ENCODE peak calls at places on chromosomes 7 and 10, in five cellular contexts. V, J, K, C and P are unnamed samples.
A peak's percentile ranks its signal among the peaks of the same experiment; 100 is the strongest.

GRCh38 chr7:114047889-114048288 is 129.1 kb upstream of the PPP1R3A start:
- DNase-seq in K (no peak), V (no peak), J (no peak), C (no peak), P (peak; percentile 87)

GRCh38 chr10:91758303-91759146 is 39.7 kb upstream of the TNKS2 start:
- DNase-seq in V (peak; percentile 76), J (peak; percentile 54), K (peak; percentile 75), C (peak; percentile 73), P (peak; percentile 72)

GRCh38 chr7:74479961-74480829 is 26.5 kb downstream of the GTF2IRD1 start:
- DNase-seq in C (no peak), V (peak; percentile 89), J (peak; percentile 95), K (no peak), P (peak; percentile 98)

GRCh38 chr10:2529945-2530344 is 537.4 kb upstream of the PFKP start:
- DNase-seq in J (no peak), K (no peak), C (no peak), V (no peak), P (no peak)

GRCh38 chr7:135665072-135665471 is 2.8 kb downstream of the STMP1 start:
- DNase-seq in J (no peak), K (no peak), C (no peak), V (no peak), P (no peak)

GRCh38 chr7:34198089-34198686 is 292.8 kb downstream of the BMPER start:
- DNase-seq in K (no peak), V (no peak), J (no peak), C (no peak), P (peak; percentile 5)

GRCh38 chr7:30974605-30975256 is 11.0 kb downstream of the GHRHR start:
- DNase-seq in K (peak; percentile 69), V (peak; percentile 83), J (peak; percentile 82), C (peak; percentile 92), P (peak; percentile 56)

GRCh38 chr7:30605832-30606231 is 11.2 kb downstream of the GARS1 start:
- DNase-seq in K (no peak), C (no peak), J (no peak), V (no peak), P (peak; percentile 38)

GRCh38 chr10:80468806-80469421 is 14.8 kb downstream of the TSPAN14 start:
- DNase-seq in K (no peak), J (no peak), V (no peak), C (no peak), P (no peak)

GRCh38 chr7:30887464-30887872 is 24.2 kb upstream of the AQP1 start:
- DNase-seq in K (no peak), C (no peak), V (peak; percentile 57), J (peak; percentile 29), P (no peak)

GRCh38 chr10:3469639-3470020 is 297.0 kb upstream of the PITRM1 start:
- DNase-seq in K (peak; percentile 45), C (no peak), J (no peak), V (no peak), P (peak; percentile 71)

GRCh38 chr10:113470372-113471240 is 82.2 kb upstream of the HABP2 start:
- DNase-seq in J (no peak), K (no peak), C (no peak), V (no peak), P (no peak)

GRCh38 chr10:122294006-122294405 is 22.9 kb downstream of the BTBD16 start:
- DNase-seq in K (peak; percentile 63), J (no peak), C (no peak), V (peak; percentile 23), P (no peak)

GRCh38 chr10:22230331-22230833 is 12.6 kb upstream of the EBLN1 start:
- DNase-seq in J (peak; percentile 63), V (peak; percentile 55), C (peak; percentile 58), K (peak; percentile 73), P (peak; percentile 51)

GRCh38 chr7:105741993-105742392 is 134.4 kb downstream of the ATXN7L1 start:
- DNase-seq in C (no peak), K (no peak), J (no peak), V (no peak), P (no peak)

GRCh38 chr10:113021268-113022028 is 71.4 kb downstream of the TCF7L2 start:
- DNase-seq in C (no peak), J (no peak), V (no peak), K (no peak), P (no peak)

GRCh38 chr7:144792050-144792449 is 43.8 kb downstream of the TPK1 start:
- DNase-seq in J (no peak), V (no peak), K (no peak), C (no peak), P (no peak)

GRCh38 chr7:155893664-155894063 is 81.4 kb upstream of the SHH start:
- DNase-seq in K (no peak), V (no peak), J (no peak), C (no peak), P (no peak)

DNA sequence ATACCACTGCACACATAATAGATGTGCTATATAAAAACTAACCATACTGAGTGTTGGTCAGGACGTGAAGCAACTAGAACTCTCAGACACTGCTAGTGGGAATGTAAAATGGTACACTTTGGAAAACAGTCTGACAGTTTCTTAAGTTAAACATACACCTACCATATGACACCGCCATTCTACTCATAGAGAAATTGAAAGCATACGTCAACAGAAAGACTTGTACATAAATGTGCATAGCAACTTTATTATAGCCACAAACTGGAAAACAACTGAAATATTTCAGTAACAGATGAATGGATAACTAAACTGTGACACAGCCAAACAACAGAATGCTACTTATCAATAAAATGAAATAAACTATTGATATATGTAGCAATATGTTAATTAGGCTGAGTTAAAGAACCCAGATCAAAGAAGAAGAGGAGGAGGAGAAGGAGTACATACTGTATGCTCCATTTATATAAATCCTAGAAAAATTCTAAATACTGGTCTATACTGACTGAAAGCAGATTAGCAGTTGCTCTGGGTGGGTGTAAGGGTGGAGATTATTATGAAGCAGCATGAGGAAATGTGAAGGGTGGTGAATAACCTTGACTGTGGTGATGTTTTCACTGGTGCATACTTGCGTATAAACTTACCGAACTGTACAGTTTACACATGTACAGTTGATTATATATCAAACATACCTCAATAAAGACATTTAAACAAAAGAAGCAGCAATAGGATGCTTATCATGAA is 48.6 kb downstream of the ARHGAP21 start:
- DNase-seq in V (no peak), C (no peak), K (no peak), J (no peak), P (no peak)
- H3K79me2 ChIP-seq in V (no peaks in the 10 kb centered on the region), C (peaks cover 15% of the 10 kb centered on the region), K (peaks cover 66% of the 10 kb centered on the region), J (peaks cover 73% of the 10 kb centered on the region), P (peaks cover 100% of the 10 kb centered on the region)

DNA sequence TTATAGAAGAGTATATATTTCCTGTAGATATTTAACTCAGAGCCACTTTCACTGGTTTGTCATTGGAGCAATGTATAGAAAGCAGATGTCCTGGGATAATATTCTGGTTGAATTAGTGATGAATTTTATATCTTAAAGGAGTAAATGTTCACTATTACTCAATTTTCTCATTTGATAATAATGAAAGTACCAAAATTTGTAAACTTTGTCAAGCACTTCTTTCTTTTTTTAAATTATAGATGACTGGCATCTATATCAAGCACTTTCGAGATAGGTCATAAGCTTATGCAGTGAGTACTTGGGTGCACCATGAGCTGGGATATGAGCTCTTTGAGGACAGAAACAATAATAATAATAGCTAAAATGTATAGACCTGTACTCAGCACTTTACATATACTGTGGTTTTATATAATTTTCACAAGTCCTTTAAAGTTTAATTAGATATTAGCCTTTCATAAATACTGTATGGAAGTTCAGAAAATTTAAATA is 11.3 kb downstream of the RSBN1L start:
- DNase-seq in V (no peak), C (no peak), J (no peak), K (no peak), P (no peak)
- H3K4me3 ChIP-seq in V (no peak overlapping the region), C (no peak overlapping the region), J (no peak overlapping the region), K (no peak overlapping the region), P (no peak overlapping the region)

GRCh38 chr7:140316165-140316661 is 82.1 kb downstream of the SLC37A3 start:
- DNase-seq in V (no peak), K (peak; percentile 90), J (no peak), C (no peak), P (peak; percentile 97)

GRCh38 chr7:140315498-140316164 is 82.7 kb downstream of the SLC37A3 start:
- DNase-seq in K (no peak), V (no peak), J (no peak), C (no peak), P (no peak)

GRCh38 chr7:140317597-140317996 is 80.7 kb downstream of the SLC37A3 start:
- DNase-seq in J (no peak), V (no peak), K (no peak), C (no peak), P (no peak)

GRCh38 chr7:140312141-140312846 is 86.0 kb downstream of the SLC37A3 start:
- DNase-seq in C (no peak), K (no peak), J (no peak), V (no peak), P (no peak)

DNA sequence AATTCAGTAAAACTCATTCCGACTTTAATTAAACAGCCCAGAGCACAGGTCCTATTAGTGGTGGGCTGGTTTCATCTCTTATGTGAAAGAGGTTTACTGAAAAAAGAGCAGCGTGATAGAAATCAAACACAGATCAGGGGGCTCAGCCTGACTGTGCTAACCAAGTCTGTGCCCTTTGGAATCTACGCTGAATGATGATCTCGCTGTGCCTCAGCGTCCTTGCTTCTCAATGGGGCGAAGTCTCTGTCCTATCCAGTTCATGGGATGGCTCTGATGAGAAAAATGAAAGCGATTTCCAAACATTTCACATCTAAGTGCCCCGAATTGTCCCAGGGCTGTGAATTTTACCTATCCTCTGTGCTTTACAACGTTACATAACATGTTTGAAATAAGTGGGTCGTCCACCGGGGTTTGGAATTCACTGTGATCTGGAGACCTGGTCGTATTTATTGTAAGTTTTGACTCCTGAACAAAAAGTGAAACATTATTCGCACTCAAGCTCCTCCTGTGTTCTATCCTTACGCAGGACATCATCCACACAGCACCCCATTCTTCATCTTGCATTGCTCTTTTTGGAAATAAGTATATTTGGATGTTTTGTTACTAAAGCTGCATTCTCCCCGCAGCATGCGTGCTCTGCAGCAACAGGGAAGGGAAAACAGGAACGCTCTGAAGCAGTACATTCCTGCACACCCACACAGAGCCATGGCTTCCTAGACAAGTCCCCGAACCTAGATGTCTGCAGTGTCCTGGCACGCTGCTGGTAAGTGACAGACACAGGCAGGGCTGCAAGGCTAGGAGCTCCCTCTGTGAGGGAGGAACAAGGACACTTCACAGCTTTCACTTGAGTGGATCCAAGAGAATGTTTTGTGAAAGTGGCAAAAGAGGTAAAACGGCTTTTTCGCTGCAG is 83.5 kb downstream of the SLC37A3 start:
- DNase-seq in V (no peak), J (no peak), C (no peak), K (no peak), P (peak; percentile 70)
- H3K27ac ChIP-seq in V (no peak overlapping the region), J (no peak overlapping the region), C (no peak overlapping the region), K (no peak overlapping the region), P (peak overlapping the region; percentile 86)

GRCh38 chr7:106814887-106815286 is 50.2 kb upstream of the PIK3CG start:
- DNase-seq in C (no peak), J (no peak), V (no peak), K (no peak), P (no peak)

GRCh38 chr7:106808967-106809635 is 56.0 kb upstream of the PIK3CG start:
- DNase-seq in K (no peak), C (no peak), J (no peak), V (no peak), P (no peak)

GRCh38 chr7:106813705-106814305 is 51.3 kb upstream of the PIK3CG start:
- DNase-seq in V (peak; percentile 28), C (no peak), K (no peak), J (no peak), P (peak; percentile 53)

GRCh38 chr7:106812027-106812643 is 52.9 kb upstream of the PIK3CG start:
- DNase-seq in K (no peak), V (no peak), J (no peak), C (peak; percentile 55), P (peak; percentile 49)

DNA sequence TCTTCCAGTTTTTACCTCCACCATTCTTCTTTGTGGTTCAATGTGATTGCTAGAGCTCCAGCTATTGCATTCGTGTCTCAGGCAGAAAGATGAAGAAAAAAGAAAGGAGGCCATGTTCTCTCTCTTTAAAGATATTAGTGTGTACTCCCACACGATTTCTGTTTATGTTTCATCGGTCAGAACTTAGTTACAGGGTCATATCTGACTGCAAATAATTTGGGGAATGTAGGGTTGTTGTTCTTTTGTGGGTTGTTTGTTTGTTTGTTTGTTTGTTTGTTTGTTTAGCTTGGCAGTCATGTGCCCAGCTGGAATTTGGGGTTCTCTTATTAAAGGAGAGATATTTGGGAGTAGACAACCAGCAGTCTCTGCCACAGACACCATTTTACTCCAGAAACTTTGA is 53.6 kb upstream of the PIK3CG start:
- DNase-seq in J (no peak), K (no peak), C (no peak), V (no peak), P (no peak)
- H3K79me2 ChIP-seq in J (no peaks in the 10 kb centered on the region), K (no peaks in the 10 kb centered on the region), C (no peaks in the 10 kb centered on the region), V (no peaks in the 10 kb centered on the region), P (no peaks in the 10 kb centered on the region)